ENCODE peak calls at places on chromosomes 11 and 22, in five cellular contexts. T is Peyer's patch, H is fibroblast of pulmonary artery, X is Calu3, L is fibroblast of lung. N is an unnamed sample.

GRCh38 chr11:85809191-85809590 is 1.8 kb downstream of the SYTL2 start:
- DNase-seq in L (no peak), H (no peak), T (peak; percentile 53), X (no peak), N (peak; percentile 50)

GRCh38 chr11:77411238-77411637 is 62.7 kb downstream of the PAK1 start:
- DNase-seq in L (peak; percentile 36), X (no peak), T (peak; percentile 55), H (peak; percentile 21), N (peak; percentile 43)

GRCh38 chr11:114400222-114400973 is at the start of the genes C11orf71 and RBM7:
- DNase-seq in T (peak; percentile 99), H (peak; percentile 99), X (peak; percentile 90), L (peak; percentile 99), N (peak; percentile 98)

GRCh38 chr22:44384981-44385610 is 72.3 kb upstream of the SHISAL1 start:
- DNase-seq in H (no peak), L (no peak), X (no peak), T (no peak), N (no peak)

GRCh38 chr11:17596310-17596669 is 49.2 kb downstream of the OTOG start:
- DNase-seq in H (no peak), X (no peak), T (peak; percentile 30), L (no peak), N (no peak)

GRCh38 chr11:5196067-5196466 is 4.4 kb downstream of the OR51V1 start:
- DNase-seq in H (no peak), X (no peak), T (no peak), L (no peak), N (no peak)

GRCh38 chr22:42743501-42743991 is 22.9 kb upstream of the A4GALT start:
- DNase-seq in L (no peak), H (peak; percentile 97), X (no peak), T (peak; percentile 70), N (no peak)

GRCh38 chr11:88363004-88363403 is 25.5 kb upstream of the CTSC start:
- DNase-seq in L (no peak), T (no peak), X (no peak), H (no peak), N (no peak)

GRCh38 chr11:1150095-1150494 is 7.7 kb upstream of the MUC5AC start:
- DNase-seq in X (no peak), T (peak; percentile 41), H (no peak), L (no peak), N (no peak)

GRCh38 chr11:1486054-1486825 is at the start of gene MOB2:
- DNase-seq in T (peak; percentile 62), X (peak; percentile 83), L (peak; percentile 17), H (peak; percentile 11), N (no peak)

GRCh38 chr11:107006076-107006833 is 12.0 kb downstream of the GUCY1A2 start:
- DNase-seq in H (no peak), T (no peak), X (no peak), L (no peak), N (no peak)

GRCh38 chr11:8531312-8531711 is 62.7 kb downstream of the STK33 start:
- DNase-seq in T (no peak), H (no peak), L (no peak), X (no peak), N (no peak)

GRCh38 chr11:35216962-35217667 is 78.1 kb downstream of the CD44 start:
- DNase-seq in T (no peak), X (no peak), H (no peak), L (no peak), N (no peak)

GRCh38 chr11:2316963-2317244 is 15.1 kb downstream of the TSPAN32 start:
- DNase-seq in X (no peak), T (no peak), H (no peak), L (no peak), N (no peak)

GRCh38 chr11:15743244-15743629 is 613.1 kb downstream of the SOX6 start:
- DNase-seq in T (no peak), X (no peak), L (no peak), H (no peak), N (no peak)

GRCh38 chr11:132942611-132943324 is 589.5 kb downstream of the OPCML start:
- DNase-seq in L (no peak), T (no peak), X (no peak), H (no peak), N (no peak)
- TF ChIP-seq CTCF in L (no peak), T (no peak), X (no peak), H (no peak), N (no peak)

GRCh38 chr22:37068859-37069258 is 17.3 kb downstream of the KCTD17 start:
- DNase-seq in T (no peak), H (no peak), L (no peak), X (no peak), N (no peak)
- TF ChIP-seq CTCF in T (no peak), H (no peak), L (no peak), X (no peak), N (no peak)

DNA sequence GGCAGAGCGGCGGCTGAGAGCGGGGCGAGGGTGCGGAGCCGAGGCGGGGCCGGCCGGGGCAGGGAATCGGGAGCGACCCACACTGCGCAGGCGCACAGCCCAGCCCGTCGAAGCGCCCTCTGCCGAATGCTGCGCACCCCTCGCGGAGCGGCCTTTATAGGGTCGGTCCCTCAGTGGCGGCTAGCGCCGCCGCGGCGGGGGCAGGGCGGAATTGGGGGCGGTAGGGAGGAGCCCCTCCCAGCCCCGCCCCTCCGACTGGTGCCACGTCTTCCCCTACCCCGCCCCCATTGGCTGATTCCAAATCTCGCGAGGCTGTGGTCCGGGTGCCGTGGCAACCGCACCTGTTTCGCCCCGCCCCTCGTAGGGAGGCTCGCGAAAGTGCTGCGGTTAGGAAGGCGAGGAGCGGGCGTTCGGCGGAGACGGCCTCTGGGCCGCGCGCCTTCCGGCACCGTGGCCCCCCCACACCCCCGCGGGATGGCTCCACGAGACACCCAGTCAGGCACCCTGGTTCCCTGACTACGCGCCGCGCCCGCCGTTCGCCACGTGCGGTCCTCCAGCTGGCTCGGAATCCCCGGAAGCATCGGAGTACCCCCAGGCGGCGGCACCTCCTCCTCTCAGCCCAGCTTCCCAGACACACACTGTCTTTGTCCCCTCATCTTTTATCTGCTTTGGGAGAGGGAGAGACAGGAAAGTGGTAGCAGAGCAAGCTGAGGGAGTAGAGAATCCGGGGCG is at the start of gene EHD1:
- DNase-seq in H (peak; percentile 98), T (peak; percentile 100), X (peak; percentile 99), L (peak; percentile 90), N (peak; percentile 100)
- TF ChIP-seq CTCF in H (peak; percentile 41), T (peak; percentile 46), X (peak; percentile 7), L (peak; percentile 53), N (peak; percentile 32)

GRCh38 chr22:37549704-37550059 is 10.6 kb upstream of the CDC42EP1 start:
- DNase-seq in H (peak; percentile 73), X (peak; percentile 72), L (peak; percentile 74), T (no peak), N (no peak)
- TF ChIP-seq CTCF in H (peak; percentile 49), X (peak; percentile 25), L (peak; percentile 41), T (no peak), N (no peak)

GRCh38 chr11:74170694-74171629 is at the start of the genes C2CD3 and PPME1:
- DNase-seq in X (peak; percentile 97), L (peak; percentile 99), T (peak; percentile 99), H (peak; percentile 100), N (peak; percentile 99)
- TF ChIP-seq CTCF in X (no peak), L (peak; percentile 38), T (peak; percentile 20), H (peak; percentile 27), N (no peak)

DNA sequence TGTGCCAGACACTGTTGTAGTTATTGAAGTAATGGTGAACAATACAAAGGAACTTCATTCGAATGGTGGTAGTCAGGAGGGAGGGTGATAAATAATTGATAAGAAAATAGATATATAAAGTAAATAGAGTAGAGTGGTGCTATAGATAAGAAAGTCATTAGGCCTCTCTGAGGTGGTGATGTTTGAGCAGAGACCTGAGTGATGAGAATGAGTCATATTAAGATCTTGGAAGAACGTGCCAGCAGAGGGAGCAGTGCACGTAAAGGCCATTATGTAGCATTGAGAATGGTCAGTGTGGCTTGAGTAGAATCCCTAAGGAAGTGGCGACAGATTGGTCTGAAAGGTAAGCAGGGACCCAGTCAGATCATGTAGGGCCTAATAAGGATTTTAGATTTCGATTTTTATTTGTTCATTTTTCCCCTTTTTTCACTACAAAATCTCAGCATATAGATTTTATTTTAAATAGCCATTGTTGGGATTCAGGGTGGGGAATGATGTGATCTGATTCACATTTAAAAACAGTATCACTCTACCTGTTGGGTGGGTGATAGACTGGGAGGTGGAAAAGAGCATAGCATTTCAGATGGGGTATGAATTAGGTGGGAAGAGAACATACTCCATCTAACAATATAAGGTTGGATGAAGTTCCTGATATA is 44.7 kb downstream of the CCDC90B start:
- DNase-seq in X (peak; percentile 52), T (peak; percentile 81), L (peak; percentile 77), H (peak; percentile 74), N (peak; percentile 55)
- TF ChIP-seq CTCF in X (no peak), T (peak; percentile 60), L (peak; percentile 75), H (peak; percentile 73), N (no peak)

DNA sequence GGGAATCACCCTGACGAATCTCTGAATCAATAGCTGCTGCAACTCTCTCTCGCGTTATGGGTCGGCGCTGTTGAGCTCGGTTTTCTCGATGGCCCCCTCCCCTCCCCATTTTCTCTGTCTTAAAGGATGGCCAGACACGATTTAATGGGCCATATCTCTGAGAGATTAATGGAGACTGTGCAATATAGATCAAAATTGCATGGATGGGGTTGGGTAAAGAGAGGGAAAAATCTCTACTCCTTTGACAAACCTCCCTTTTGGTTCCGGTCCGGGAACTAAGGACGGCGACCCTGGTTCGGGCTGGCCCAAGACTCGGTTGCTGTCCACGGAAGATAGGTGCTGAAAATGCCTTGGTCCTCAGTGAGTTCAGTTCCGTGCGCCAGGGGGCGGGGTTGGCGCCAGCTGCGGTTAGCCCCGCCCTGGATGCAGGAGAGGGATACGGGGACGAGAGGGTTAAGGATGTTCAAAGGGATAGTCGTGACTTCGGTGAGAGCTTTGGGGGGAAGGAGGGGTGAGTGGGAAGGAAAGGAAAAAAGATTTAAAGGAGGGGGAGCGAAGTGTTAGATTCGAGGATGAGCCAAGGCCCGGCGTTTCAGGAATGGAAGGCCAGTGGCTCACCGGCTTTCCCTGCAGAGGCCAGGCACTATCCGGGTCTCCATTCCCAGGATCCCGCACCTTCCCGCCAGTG is 103.6 kb upstream of the HSD17B12 start:
- DNase-seq in X (peak; percentile 51), L (peak; percentile 46), H (peak; percentile 62), T (no peak), N (peak; percentile 56)
- TF ChIP-seq CTCF in X (no peak), L (peak; percentile 43), H (peak; percentile 35), T (peak; percentile 5), N (no peak)

DNA sequence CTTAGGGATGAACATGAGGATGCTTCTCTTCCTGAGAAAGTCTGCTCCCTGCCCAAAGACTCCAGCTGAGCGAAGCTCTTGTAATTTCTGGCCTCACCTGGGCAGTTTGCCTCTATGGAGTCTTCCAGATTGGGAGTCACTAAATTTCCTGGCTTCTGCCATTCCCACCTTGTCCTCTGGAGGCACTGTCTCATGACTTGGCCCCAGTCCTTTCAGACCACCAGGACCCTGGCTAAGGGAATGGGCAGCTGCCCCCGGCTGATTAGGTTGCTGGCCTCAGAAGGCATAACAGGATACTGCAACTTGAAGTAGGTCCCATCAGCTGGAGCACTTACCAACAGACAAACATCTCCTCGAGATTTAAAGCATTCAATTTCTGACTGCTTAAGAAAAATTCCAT is 128.1 kb upstream of the SPON1 start:
- DNase-seq in H (no peak), X (no peak), T (no peak), L (no peak), N (peak; percentile 14)
- TF ChIP-seq CTCF in H (peak; percentile 31), X (peak; percentile 40), T (peak; percentile 8), L (peak; percentile 32), N (peak; percentile 44)